ENCODE peak calls at places on chromosome 16, in four cellular contexts. D is CD8-positive, alpha-beta memory T cell; W is kidney glomerular epithelial cell; L is ELF-1. J is an unnamed sample.

GRCh38 chr16:57707331-57707730 is 12.7 kb downstream of the DRC7 start:
- DNase-seq in L (no peak), W (no peak), D (no peak), J (no peak)

GRCh38 chr16:56475226-56475625 is 23.9 kb downstream of the OGFOD1 start:
- DNase-seq in D (no peak), W (no peak), L (no peak), J (no peak)

GRCh38 chr16:19662351-19662750 is 55.7 kb downstream of the KNOP1 start:
- DNase-seq in L (no peak), W (no peak), D (no peak), J (no peak)

GRCh38 chr16:17375388-17376304 is 95.1 kb downstream of the XYLT1 start:
- DNase-seq in W (no peak), D (no peak), L (peak; percentile 60), J (peak; percentile 60)

GRCh38 chr16:85398688-85399582 is 214.2 kb upstream of the GSE1 start:
- DNase-seq in W (no peak), L (no peak), D (peak; percentile 21), J (no peak)

GRCh38 chr16:4381072-4381934 is 9.7 kb downstream of the VASN start:
- DNase-seq in W (no peak), L (no peak), D (no peak), J (peak; percentile 47)

GRCh38 chr16:80569440-80570105 is 28.8 kb downstream of the DYNLRB2 start:
- DNase-seq in L (no peak), D (peak; percentile 83), W (no peak), J (no peak)

GRCh38 chr16:87163637-87164036 is 153.6 kb downstream of the C16orf95 start:
- DNase-seq in L (no peak), D (no peak), W (no peak), J (no peak)

GRCh38 chr16:68466174-68466573 is 17.9 kb upstream of the SMPD3 start:
- DNase-seq in L (no peak), W (no peak), D (no peak), J (no peak)

GRCh38 chr16:81521141-81521626 is 76.6 kb downstream of the CMIP start:
- DNase-seq in L (peak; percentile 39), W (peak; percentile 35), D (peak; percentile 95), J (peak; percentile 75)

GRCh38 chr16:50326835-50327465 is 41.8 kb downstream of the BRD7 start:
- DNase-seq in L (peak; percentile 58), D (peak; percentile 78), W (peak; percentile 3), J (peak; percentile 58)

GRCh38 chr16:46949216-46949892 is 24.1 kb downstream of the DNAJA2 start:
- DNase-seq in D (no peak), W (no peak), L (no peak), J (no peak)

GRCh38 chr16:88405325-88406060 is 22.7 kb downstream of the ZNF469 start:
- DNase-seq in W (no peak), D (no peak), L (no peak), J (no peak)

GRCh38 chr16:57743458-57743857 is 7.9 kb downstream of the KATNB1 start:
- DNase-seq in D (no peak), W (no peak), L (no peak), J (no peak)

GRCh38 chr16:30142672-30143346 is 19.8 kb upstream of the MAPK3 start:
- DNase-seq in L (peak; percentile 54), W (no peak), D (peak; percentile 54), J (peak; percentile 41)

GRCh38 chr16:89187337-89188063 is 12.8 kb downstream of the SLC22A31 start:
- DNase-seq in W (no peak), D (peak; percentile 69), L (no peak), J (no peak)

GRCh38 chr16:72961863-72962262 is 86.1 kb downstream of the ZFHX3 start:
- DNase-seq in D (no peak), W (no peak), L (peak; percentile 21), J (no peak)

GRCh38 chr16:19737306-19737975 is 19.4 kb downstream of the IQCK start:
- DNase-seq in L (no peak), D (no peak), W (no peak), J (no peak)

GRCh38 chr16:86516618-86517003 is 6.3 kb downstream of the FOXF1 start:
- DNase-seq in L (peak; percentile 70), W (no peak), D (peak; percentile 4), J (no peak)

GRCh38 chr16:55091213-55091870 is 160.7 kb downstream of the IRX5 start:
- DNase-seq in W (no peak), L (no peak), D (no peak), J (no peak)

GRCh38 chr16:84107921-84108320 is 8.8 kb downstream of the MBTPS1 start:
- DNase-seq in L (no peak), D (no peak), W (no peak), J (no peak)

GRCh38 chr16:66175580-66175979 is 190.9 kb upstream of the CDH5 start:
- DNase-seq in W (no peak), D (no peak), L (peak; percentile 14), J (no peak)

GRCh38 chr16:83952587-83952939 is 477 bp upstream of the OSGIN1 start:
- DNase-seq in D (no peak), L (no peak), W (peak; percentile 51), J (no peak)

GRCh38 chr16:85460983-85461813 is 151.9 kb upstream of the GSE1 start:
- DNase-seq in W (peak; percentile 43), D (no peak), L (peak; percentile 50), J (no peak)

GRCh38 chr16:74793571-74793970 is 19.0 kb upstream of the FA2H start:
- DNase-seq in W (no peak), L (no peak), D (no peak), J (no peak)

GRCh38 chr16:83989300-83989699 is 21.3 kb downstream of the NECAB2 start:
- DNase-seq in W (no peak), D (no peak), L (peak; percentile 70), J (no peak)

GRCh38 chr16:89918453-89919347 is at the start of gene MC1R:
- DNase-seq in W (no peak), D (no peak), L (peak; percentile 80), J (no peak)

GRCh38 chr16:58027341-58028167 is 2.0 kb downstream of the MMP15 start:
- DNase-seq in D (no peak), L (peak; percentile 91), W (peak; percentile 53), J (no peak)

GRCh38 chr16:86511317-86512161 is 1.2 kb downstream of the FOXF1 start:
- DNase-seq in D (no peak), W (no peak), L (peak; percentile 45), J (no peak)

GRCh38 chr16:80526418-80527061 is 14.3 kb upstream of the DYNLRB2 start:
- DNase-seq in L (peak; percentile 56), D (peak; percentile 62), W (peak; percentile 69), J (peak; percentile 72)

GRCh38 chr16:62597874-62598273 is 561.6 kb upstream of the CDH8 start:
- DNase-seq in L (no peak), D (no peak), W (no peak), J (no peak)

GRCh38 chr16:69924777-69925191 is 26.4 kb upstream of the CLEC18A start:
- DNase-seq in L (no peak), D (no peak), W (peak; percentile 87), J (no peak)

GRCh38 chr16:1785846-1786170 is 3.0 kb downstream of the NUBP2 start:
- DNase-seq in L (no peak), D (no peak), W (no peak), J (no peak)

GRCh38 chr16:83932955-83933673 is 19.9 kb upstream of the OSGIN1 start:
- DNase-seq in D (no peak), L (no peak), W (no peak), J (no peak)

GRCh38 chr16:69424935-69425784 is 741 bp downstream of the CYB5B start:
- DNase-seq in W (no peak), L (no peak), D (no peak), J (no peak)

J was measured in B cell.